ENCODE peak calls at places on chromosomes 3 and 15, in nine cellular contexts. T is A549, D is SK-N-SH, M is HCT116, P is HepG2, G is H1, Z is endothelial cell of umbilical vein, Q is K562, X is GM12878. Y is an unnamed sample.

GRCh38 chr15:88428805-88429605 is 38.2 kb downstream of the MRPL46 start:
- DNase-seq in T (no peak), D (peak), M (no peak), P (no peak), G (no peak), Z (no peak), Q (no peak), X (no peak), Y (no peak)

GRCh38 chr15:73317651-73318462 is 50.9 kb downstream of the HCN4 start:
- DNase-seq in T (no peak), D (peak), M (no peak), P (no peak), G (no peak), Z (no peak), Q (no peak), X (no peak), Y (peak)

GRCh38 chr15:63506537-63507035 is 2.2 kb downstream of the USP3 start:
- DNase-seq in T (peak), D (no peak), M (no peak), P (peak), G (no peak), Z (peak), Q (no peak), X (no peak), Y (peak)

GRCh38 chr3:154018100-154018696 is 103.0 kb upstream of the ARHGEF26 start:
- DNase-seq in T (peak), D (peak), M (peak), P (peak), G (peak), Z (peak), Q (peak), X (peak), Y (peak)

GRCh38 chr3:119778176-119778575 is 3.7 kb upstream of the NR1I2 start:
- DNase-seq in T (no peak), D (no peak), M (no peak), P (no peak), G (no peak), Z (peak), Q (no peak), X (no peak), Y (no peak)

GRCh38 chr15:40539030-40539429 is 25.8 kb downstream of the CCDC32 start:
- DNase-seq in T (no peak), D (peak), M (no peak), P (no peak), G (no peak), Z (no peak), Q (no peak), X (no peak), Y (peak)

GRCh38 chr3:160010578-160010977 is 21.9 kb downstream of the IL12A start:
- DNase-seq in T (no peak), D (no peak), M (no peak), P (no peak), G (no peak), Z (no peak), Q (no peak), X (peak), Y (no peak)

GRCh38 chr15:60718661-60719069 is 239.7 kb upstream of the ICE2 start:
- DNase-seq in T (no peak), D (no peak), M (no peak), P (peak), G (no peak), Z (peak), Q (no peak), X (no peak), Y (no peak)

GRCh38 chr15:72796515-72797337 is 13.2 kb upstream of the ADPGK start:
- DNase-seq in T (peak), D (peak), M (peak), P (no peak), G (peak), Z (peak), Q (peak), X (no peak), Y (peak)

GRCh38 chr3:9721015-9721697 is 10.4 kb upstream of the BRPF1 start:
- DNase-seq in T (no peak), D (no peak), M (no peak), P (no peak), G (no peak), Z (no peak), Q (no peak), X (no peak), Y (no peak)

GRCh38 chr3:133866141-133866540 is 29.5 kb downstream of the RAB6B start:
- DNase-seq in T (no peak), D (no peak), M (no peak), P (no peak), G (no peak), Z (no peak), Q (no peak), X (no peak), Y (no peak)

GRCh38 chr3:14487086-14487485 is 53.1 kb downstream of the GRIP2 start:
- DNase-seq in T (no peak), D (no peak), M (no peak), P (no peak), G (no peak), Z (no peak), Q (no peak), X (no peak), Y (no peak)

GRCh38 chr3:195441971-195442572 is 748 bp downstream of the ACAP2 start:
- DNase-seq in T (peak), D (peak), M (no peak), P (no peak), G (peak), Z (peak), Q (peak), X (no peak), Y (peak)

GRCh38 chr3:12972043-12972442 is 101.2 kb downstream of the IQSEC1 start:
- DNase-seq in T (no peak), D (no peak), M (no peak), P (no peak), G (no peak), Z (no peak), Q (no peak), X (no peak), Y (peak)

GRCh38 chr3:150402217-150402616 is 5.9 kb upstream of the TSC22D2 start:
- DNase-seq in T (no peak), D (no peak), M (no peak), P (no peak), G (no peak), Z (no peak), Q (no peak), X (no peak), Y (no peak)

GRCh38 chr3:138687236-138687635 is 78.7 kb downstream of the FAIM start:
- DNase-seq in T (no peak), D (no peak), M (no peak), P (no peak), G (no peak), Z (no peak), Q (no peak), X (no peak), Y (no peak)

GRCh38 chr3:3665546-3665945 is 133.7 kb upstream of the LRRN1 start:
- DNase-seq in T (no peak), D (no peak), M (no peak), P (no peak), G (no peak), Z (no peak), Q (no peak), X (no peak), Y (no peak)

GRCh38 chr3:157406376-157406775 is 30.3 kb upstream of the PTX3 start:
- DNase-seq in T (no peak), D (no peak), M (no peak), P (no peak), G (no peak), Z (peak), Q (no peak), X (no peak), Y (no peak)

GRCh38 chr15:99414755-99415731 is 150.7 kb upstream of the MEF2A start:
- DNase-seq in T (no peak), D (peak), M (no peak), P (no peak), G (peak), Z (no peak), Q (no peak), X (no peak), Y (no peak)

GRCh38 chr15:63465104-63465503 is 39.3 kb upstream of the USP3 start:
- DNase-seq in T (no peak), D (no peak), M (no peak), P (no peak), G (no peak), Z (no peak), Q (no peak), X (no peak), Y (no peak)

GRCh38 chr3:137217733-137218132 is 259.9 kb downstream of the IL20RB start:
- DNase-seq in T (no peak), D (peak), M (no peak), P (no peak), G (peak), Z (no peak), Q (peak), X (no peak), Y (peak)

GRCh38 chr3:63061449-63061848 is 186.2 kb upstream of the CADPS start:
- DNase-seq in T (no peak), D (no peak), M (no peak), P (no peak), G (no peak), Z (no peak), Q (no peak), X (no peak), Y (no peak)

GRCh38 chr15:65912235-65912634 is 42.9 kb downstream of the RAB11A start:
- DNase-seq in T (no peak), D (no peak), M (no peak), P (no peak), G (no peak), Z (no peak), Q (no peak), X (no peak), Y (no peak)

GRCh38 chr3:12964713-12965612 is 108.3 kb downstream of the IQSEC1 start:
- DNase-seq in T (peak), D (no peak), M (no peak), P (peak), G (no peak), Z (no peak), Q (no peak), X (no peak), Y (no peak)

GRCh38 chr3:43153189-43154083 is 47.6 kb upstream of the POMGNT2 start:
- DNase-seq in T (no peak), D (no peak), M (no peak), P (no peak), G (no peak), Z (no peak), Q (no peak), X (no peak), Y (no peak)

GRCh38 chr3:13244695-13245449 is 171.6 kb upstream of the IQSEC1 start:
- DNase-seq in T (no peak), D (no peak), M (no peak), P (no peak), G (no peak), Z (no peak), Q (no peak), X (no peak), Y (peak)

GRCh38 chr3:172616061-172616461 is 92.8 kb upstream of the TNFSF10 start:
- DNase-seq in T (no peak), D (no peak), M (no peak), P (no peak), G (no peak), Z (no peak), Q (no peak), X (no peak), Y (no peak)

GRCh38 chr15:68791431-68792283 is 29.0 kb downstream of the ANP32A start:
- DNase-seq in T (no peak), D (no peak), M (no peak), P (no peak), G (no peak), Z (no peak), Q (no peak), X (peak), Y (no peak)

GRCh38 chr3:13282528-13282985 is 137.6 kb downstream of the NUP210 start:
- DNase-seq in T (peak), D (peak), M (no peak), P (no peak), G (peak), Z (no peak), Q (peak), X (no peak), Y (peak)

GRCh38 chr3:162492446-162493081 is 996.0 kb downstream of the OTOL1 start:
- DNase-seq in T (peak), D (no peak), M (no peak), P (no peak), G (no peak), Z (no peak), Q (no peak), X (no peak), Y (no peak)

GRCh38 chr15:77419836-77420609 is at the start of gene PEAK1:
- DNase-seq in T (peak), D (peak), M (peak), P (peak), G (peak), Z (peak), Q (peak), X (peak), Y (peak)

GRCh38 chr3:137035631-137036030 is 77.8 kb downstream of the IL20RB start:
- DNase-seq in T (peak), D (no peak), M (peak), P (peak), G (peak), Z (peak), Q (peak), X (no peak), Y (peak)

GRCh38 chr3:197031315-197032285 is 2.0 kb upstream of the MELTF start:
- DNase-seq in T (peak), D (no peak), M (peak), P (peak), G (no peak), Z (peak), Q (peak), X (no peak), Y (peak)

GRCh38 chr3:193702967-193703366 is 110.0 kb downstream of the OPA1 start:
- DNase-seq in T (no peak), D (no peak), M (no peak), P (no peak), G (no peak), Z (no peak), Q (no peak), X (no peak), Y (no peak)

GRCh38 chr3:184560992-184561328 is 625 bp upstream of the EPHB3 start:
- DNase-seq in T (no peak), D (no peak), M (no peak), P (no peak), G (no peak), Z (no peak), Q (no peak), X (no peak), Y (no peak)

GRCh38 chr3:51686512-51687215 is 15.6 kb downstream of the TEX264 start:
- DNase-seq in T (no peak), D (no peak), M (no peak), P (no peak), G (no peak), Z (no peak), Q (peak), X (peak), Y (peak)

DNA sequence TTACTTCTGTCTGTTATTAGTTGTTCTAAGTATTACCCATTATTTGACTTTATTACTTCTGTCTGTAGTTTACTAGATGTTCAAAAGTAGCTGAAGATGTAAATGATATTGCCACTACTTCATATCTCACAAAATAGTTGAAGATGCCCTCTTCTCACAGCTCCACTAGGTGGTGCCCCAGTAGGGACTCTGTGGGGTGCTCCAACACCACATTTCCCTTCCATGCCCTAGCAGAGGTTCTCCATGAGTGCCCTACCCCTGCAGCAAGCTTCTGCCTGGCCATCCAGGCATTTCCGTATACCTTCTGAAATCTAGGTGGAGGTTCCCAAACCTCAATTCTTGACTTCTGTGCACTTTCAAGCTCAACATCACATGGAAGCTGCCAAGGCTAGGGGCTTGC is 80.8 kb downstream of the KCNH8 start:
- DNase-seq in T (peak), D (no peak), M (no peak), P (no peak), G (no peak), Z (no peak), Q (no peak), X (no peak), Y (no peak)
- TF ChIP-seq CTCF in T (no peak), D (peak), M (no peak), P (peak), G (peak), Z (no peak), Q (no peak), X (peak), Y (no peak)

GRCh38 chr3:143001369-143002082 is at the start of gene U2SURP:
- DNase-seq in T (peak), D (peak), M (peak), P (peak), G (peak), Z (peak), Q (peak), X (peak), Y (peak)

GRCh38 chr3:142998439-142998838 is 2.9 kb upstream of the U2SURP start:
- DNase-seq in T (no peak), D (no peak), M (no peak), P (no peak), G (no peak), Z (no peak), Q (no peak), X (no peak), Y (no peak)

GRCh38 chr3:143000525-143000924 is 845 bp upstream of the U2SURP start:
- DNase-seq in T (no peak), D (peak), M (no peak), P (peak), G (no peak), Z (no peak), Q (peak), X (no peak), Y (no peak)

GRCh38 chr3:143001034-143001368 is 369 bp upstream of the U2SURP start:
- DNase-seq in T (no peak), D (no peak), M (no peak), P (no peak), G (no peak), Z (no peak), Q (no peak), X (no peak), Y (no peak)

DNA sequence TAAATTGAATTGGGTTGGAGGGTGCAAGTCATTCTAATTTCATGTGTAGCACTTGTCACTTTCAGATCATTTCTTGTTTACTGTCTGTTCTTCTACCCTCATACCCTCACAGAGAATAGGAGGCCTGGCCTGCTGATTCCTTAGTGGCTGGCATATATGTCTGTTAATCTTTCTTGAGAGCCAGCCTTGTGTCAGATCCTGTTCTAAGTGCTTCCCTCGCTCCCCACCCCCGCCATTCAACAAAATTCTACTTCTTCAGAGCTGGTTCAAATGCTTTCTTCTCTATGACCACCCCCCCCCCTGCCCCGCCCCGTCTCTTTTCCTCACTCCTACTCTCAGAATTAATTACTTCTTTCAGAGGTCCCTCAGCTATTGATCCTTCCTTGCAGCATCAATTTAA is 1.5 kb upstream of the U2SURP start:
- DNase-seq in T (no peak), D (no peak), M (no peak), P (no peak), G (no peak), Z (no peak), Q (peak), X (no peak), Y (peak)
- H3K4me3 ChIP-seq in T (peak), D (peak), M (peak), P (peak), G (no peak), Z (no peak), Q (peak), X (peak), Y (peak)

DNA sequence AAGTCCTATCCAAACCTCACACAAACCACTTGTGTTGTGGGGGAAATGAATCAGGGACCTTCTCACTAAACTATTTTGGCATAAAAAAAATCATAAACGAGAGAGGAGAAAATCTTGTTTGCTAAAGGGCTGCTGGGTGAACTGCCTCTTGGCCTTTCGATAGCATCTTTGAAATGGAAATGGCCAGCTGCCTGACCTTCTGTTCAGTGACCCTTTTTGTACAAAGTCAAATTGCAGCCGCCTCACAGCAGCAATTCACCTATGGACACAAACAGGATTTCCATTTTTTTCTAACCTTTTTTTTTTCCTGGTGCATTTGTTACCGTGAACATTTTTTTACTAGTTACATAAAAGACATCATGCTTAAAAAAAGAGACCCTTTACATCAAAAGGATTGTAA is 89.0 kb upstream of the ONECUT1 start:
- DNase-seq in T (no peak), D (no peak), M (no peak), P (no peak), G (no peak), Z (no peak), Q (no peak), X (no peak), Y (no peak)
- TF ChIP-seq MAX in T (no peak), D (no peak), M (no peak), P (no peak), G (no peak), Z (no peak), Q (no peak), X (no peak), Y (no peak)

GRCh38 chr3:98259707-98260106 is 4.3 kb upstream of the OR5H6 start:
- DNase-seq in T (peak), D (peak), M (peak), P (peak), G (peak), Z (no peak), Q (no peak), X (no peak), Y (peak)
- TF ChIP-seq CTCF in T (no peak), D (peak), M (peak), P (peak), G (peak), Z (peak), Q (no peak), X (peak), Y (peak)

DNA sequence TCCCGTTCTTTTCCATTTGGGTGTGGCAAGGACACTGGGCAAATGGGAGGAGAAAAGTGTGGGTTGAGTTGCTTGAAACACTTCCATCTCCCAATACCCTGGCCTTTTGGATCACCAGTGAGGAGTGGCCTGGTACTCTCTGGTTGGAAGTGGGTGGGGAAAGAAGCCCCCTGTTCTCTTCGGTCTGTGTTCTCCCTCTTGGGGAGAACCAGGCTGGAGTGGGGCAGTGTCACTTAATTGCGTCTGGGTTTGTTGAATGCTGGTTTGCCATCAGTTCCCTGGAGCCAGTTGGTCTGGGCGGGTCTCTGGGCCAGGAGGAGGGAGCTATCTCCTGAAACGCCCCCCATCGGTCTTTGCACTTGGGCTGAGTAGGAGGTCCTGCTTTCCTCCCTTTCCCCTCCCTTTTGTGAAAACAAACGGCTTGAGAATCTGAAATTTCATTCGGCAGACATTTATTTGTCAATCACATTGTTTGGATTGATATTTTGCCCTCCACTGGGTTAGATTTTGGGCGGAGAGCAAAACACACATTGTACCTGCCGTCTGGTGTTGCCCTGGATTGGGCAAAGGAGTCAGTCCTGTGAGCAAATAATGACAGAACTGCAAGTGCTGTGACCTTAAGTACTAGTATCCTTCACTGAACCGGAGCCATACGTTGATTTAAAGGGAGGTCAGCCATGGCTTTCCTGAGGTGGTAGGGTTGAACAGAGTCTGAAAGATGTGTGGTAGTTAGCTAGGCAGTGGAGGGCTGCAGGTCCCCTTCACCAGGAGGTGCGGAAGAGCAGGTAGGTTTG is 1.6 kb downstream of the PDIA5 start:
- DNase-seq in T (peak), D (no peak), M (peak), P (peak), G (peak), Z (no peak), Q (no peak), X (no peak), Y (no peak)
- H3K4me3 ChIP-seq in T (peak), D (peak), M (peak), P (peak), G (peak), Z (peak), Q (peak), X (peak), Y (peak)

Y was measured in NB4.